ENCODE peak calls at places on chromosomes 13 and 19, in seven cellular contexts. N is neural crest cell; B is stimulated activated CD8-positive, alpha-beta memory T cell treated with anti-CD3 and anti-CD28 coated beads, Interleukin-2, amount 100 ng/mL, for 48 hours; Y is HTR-8/SVneo; A is H7; Q is substantia nigra; S is MCF 10A. U is an unnamed sample.
A peak's percentile ranks its signal among the peaks of the same experiment; 100 is the strongest.

GRCh38 chr13:33678906-33679657 is 138.9 kb upstream of the RFC3 start:
- DNase-seq in Y (no peak), A (peak; percentile 19), Q (no peak), N (peak; percentile 4), B (peak; percentile 47), S (peak; percentile 94), U (peak; percentile 85)

GRCh38 chr19:6059996-6060599 is 50.2 kb downstream of the RFX2 start:
- DNase-seq in Y (no peak), B (no peak), A (no peak), Q (no peak), N (no peak), S (no peak), U (no peak)

GRCh38 chr19:47122359-47123335 is 8.0 kb upstream of the SAE1 start:
- DNase-seq in S (peak; percentile 61), Q (no peak), A (no peak), N (no peak), Y (no peak), B (no peak), U (peak; percentile 66)

GRCh38 chr13:42524487-42525034 is 49.4 kb upstream of the TNFSF11 start:
- DNase-seq in B (no peak), N (no peak), Y (no peak), Q (no peak), A (no peak), S (no peak), U (peak; percentile 10)

GRCh38 chr13:27133889-27134288 is 37.7 kb downstream of the USP12 start:
- DNase-seq in Y (no peak), A (no peak), N (no peak), Q (no peak), B (no peak), S (no peak), U (no peak)

GRCh38 chr13:21637296-21637695 is 33.3 kb upstream of the MICU2 start:
- DNase-seq in B (peak; percentile 4), S (peak; percentile 99), Y (peak; percentile 21), Q (no peak), A (no peak), N (no peak), U (peak; percentile 66)

GRCh38 chr13:41061914-41062837 is 867 bp downstream of the WBP4 start:
- DNase-seq in Q (no peak), N (no peak), Y (peak; percentile 28), A (no peak), S (no peak), B (no peak), U (no peak)

GRCh38 chr19:39479916-39480315 is 722 bp upstream of the TIMM50 start:
- DNase-seq in S (no peak), B (no peak), Y (no peak), Q (no peak), A (no peak), N (no peak), U (no peak)

GRCh38 chr13:79589605-79590511 is 108.9 kb downstream of the NDFIP2 start:
- DNase-seq in B (no peak), Y (no peak), A (no peak), N (no peak), Q (no peak), S (peak; percentile 74), U (no peak)

GRCh38 chr19:16457195-16457953 is 14.4 kb downstream of the EPS15L1 start:
- DNase-seq in A (peak; percentile 62), N (peak; percentile 36), Q (no peak), Y (peak; percentile 70), S (peak; percentile 27), B (no peak), U (no peak)

GRCh38 chr13:29527916-29528315 is 67.6 kb downstream of the SLC7A1 start:
- DNase-seq in B (no peak), Q (no peak), Y (no peak), A (no peak), S (no peak), N (no peak), U (no peak)

GRCh38 chr13:82224806-82225205 is 1657.5 kb downstream of the SLITRK1 start:
- DNase-seq in B (no peak), Y (no peak), N (no peak), A (no peak), S (no peak), Q (no peak), U (no peak)

GRCh38 chr13:47287291-47287751 is 390.5 kb upstream of the HTR2A start:
- DNase-seq in Q (no peak), Y (no peak), B (no peak), A (no peak), N (no peak), S (no peak), U (no peak)

GRCh38 chr19:43673702-43674629 is 4.0 kb upstream of the PLAUR start:
- DNase-seq in Q (no peak), B (no peak), S (no peak), Y (no peak), A (no peak), N (no peak), U (no peak)

GRCh38 chr13:101149735-101150380 is 266.4 kb downstream of the NALCN start:
- DNase-seq in S (peak; percentile 40), Y (peak; percentile 20), Q (no peak), B (no peak), A (peak; percentile 43), N (no peak), U (peak; percentile 13)

GRCh38 chr19:15015946-15016542 is 33.2 kb upstream of the CASP14 start:
- DNase-seq in S (peak; percentile 31), Y (peak; percentile 31), B (no peak), A (peak; percentile 78), N (peak; percentile 38), Q (no peak), U (no peak)

GRCh38 chr19:35717665-35718344 is at the start of gene KMT2B:
- DNase-seq in A (peak; percentile 100), S (no peak), N (peak; percentile 87), Y (peak; percentile 95), Q (peak; percentile 89), B (peak; percentile 93), U (peak; percentile 98)

GRCh38 chr13:44934724-44935123 is 54.5 kb downstream of the NUFIP1 start:
- DNase-seq in A (no peak), Y (no peak), S (peak; percentile 57), N (no peak), Q (no peak), B (no peak), U (no peak)

GRCh38 chr13:92158335-92158734 is 759.9 kb downstream of the GPC5 start:
- DNase-seq in Q (no peak), Y (peak; percentile 4), N (no peak), A (no peak), B (no peak), S (peak; percentile 67), U (no peak)

GRCh38 chr19:34662919-34663318 is 14.0 kb downstream of the SCGB2B2 start:
- DNase-seq in N (no peak), A (peak; percentile 35), Q (no peak), S (peak; percentile 49), B (no peak), Y (no peak), U (peak; percentile 70)

GRCh38 chr13:112968910-112969691 is at the start of gene MCF2L:
- DNase-seq in B (peak; percentile 39), A (peak; percentile 96), S (no peak), N (peak; percentile 30), Q (no peak), Y (peak; percentile 45), U (peak; percentile 16)

GRCh38 chr19:49553451-49554271 is 25.9 kb downstream of the RCN3 start:
- DNase-seq in A (no peak), N (no peak), S (peak; percentile 74), B (no peak), Q (no peak), Y (no peak), U (no peak)

GRCh38 chr13:33244907-33245287 is 40.7 kb downstream of the STARD13 start:
- DNase-seq in S (no peak), B (no peak), N (no peak), Y (no peak), Q (no peak), A (no peak), U (no peak)